ENCODE peak calls at places on chromosomes 1 and 21, in ten cellular contexts. E, Z, N, W, A, S, T, H, G and L are unnamed samples.

GRCh38 chr1:8353386-8353785 is 35.5 kb downstream of the SLC45A1 start:
- DNase-seq in S (no peak), Z (peak; percentile 31), N (no peak), G (no peak), H (no peak), E (no peak), A (no peak), W (no peak), T (no peak), L (no peak)

GRCh38 chr1:53110370-53111072 is 31.9 kb downstream of the SLC1A7 start:
- DNase-seq in Z (no peak), G (no peak), H (no peak), A (no peak), S (peak; percentile 78), W (no peak), E (peak; percentile 61), N (peak; percentile 29), T (peak; percentile 74), L (no peak)

GRCh38 chr1:113217447-113218208 is 144.6 kb downstream of the LRIG2 start:
- DNase-seq in E (no peak), G (no peak), T (no peak), A (no peak), H (no peak), N (peak; percentile 68), W (no peak), S (no peak), Z (no peak), L (no peak)

GRCh38 chr21:25750085-25750484 is 15.3 kb downstream of the GABPA start:
- DNase-seq in Z (no peak), N (no peak), H (no peak), W (no peak), G (no peak), A (no peak), E (no peak), S (no peak), T (no peak), L (no peak)

GRCh38 chr21:45208627-45208951 is 79.1 kb downstream of the POFUT2 start:
- DNase-seq in A (no peak), H (no peak), W (peak; percentile 12), N (no peak), S (no peak), T (no peak), G (no peak), Z (no peak), E (no peak), L (no peak)

GRCh38 chr1:59046134-59046533 is 250.8 kb upstream of the FGGY start:
- DNase-seq in H (no peak), G (no peak), A (no peak), E (no peak), T (no peak), W (no peak), Z (no peak), N (no peak), S (no peak), L (no peak)

GRCh38 chr21:33027401-33028185 is 1.9 kb downstream of the OLIG2 start:
- DNase-seq in T (no peak), A (no peak), S (no peak), Z (no peak), N (no peak), W (no peak), G (no peak), H (no peak), E (no peak), L (peak; percentile 41)

GRCh38 chr1:13807213-13807612 is 107.2 kb downstream of the PRDM2 start:
- DNase-seq in N (peak; percentile 53), H (no peak), E (no peak), W (peak; percentile 28), G (peak; percentile 77), T (peak; percentile 30), A (peak; percentile 27), Z (no peak), S (no peak), L (peak; percentile 73)

GRCh38 chr1:205598841-205599666 is 32.8 kb downstream of the ELK4 start:
- DNase-seq in N (peak; percentile 37), T (peak; percentile 13), H (peak; percentile 79), G (no peak), E (peak; percentile 18), W (peak; percentile 98), S (no peak), A (no peak), Z (peak; percentile 74), L (no peak)

GRCh38 chr1:6998267-6998666 is 213.0 kb downstream of the CAMTA1 start:
- DNase-seq in S (no peak), G (no peak), Z (no peak), H (no peak), N (peak; percentile 60), W (no peak), E (no peak), A (no peak), T (no peak), L (peak; percentile 29)

GRCh38 chr1:38500352-38500751 is 359.2 kb downstream of the RRAGC start:
- DNase-seq in A (no peak), W (peak; percentile 1), S (no peak), Z (no peak), G (peak; percentile 26), T (no peak), N (no peak), E (no peak), H (no peak), L (peak; percentile 31)

GRCh38 chr1:9039761-9040658 is 13.8 kb upstream of the SLC2A7 start:
- DNase-seq in W (no peak), E (no peak), A (no peak), S (peak; percentile 43), G (no peak), N (no peak), T (no peak), Z (no peak), H (no peak), L (no peak)

GRCh38 chr1:195173753-195174152 is 1434.5 kb downstream of the KCNT2 start:
- DNase-seq in E (no peak), T (no peak), S (no peak), Z (no peak), G (no peak), W (no peak), N (no peak), A (no peak), H (no peak), L (no peak)
- TF ChIP-seq CTCF in E (no peak), T (no peak), S (no peak), Z (no peak), G (no peak), W (no peak), N (no peak), A (no peak), H (no peak), L (no peak)

GRCh38 chr1:238690415-238690814 is 696.0 kb upstream of the CHRM3 start:
- DNase-seq in S (no peak), H (no peak), W (peak; percentile 49), N (no peak), T (no peak), E (peak; percentile 3), A (no peak), Z (no peak), G (no peak), L (no peak)
- TF ChIP-seq CTCF in S (no peak), H (peak; percentile 1), W (peak; percentile 26), N (no peak), T (no peak), E (peak; percentile 35), A (no peak), Z (no peak), G (no peak), L (no peak)

GRCh38 chr1:226827968-226828513 is 42.4 kb upstream of the PSEN2 start:
- DNase-seq in S (peak; percentile 96), H (peak; percentile 88), G (peak; percentile 97), T (peak; percentile 94), W (peak; percentile 97), E (peak; percentile 77), Z (peak; percentile 95), N (peak; percentile 94), A (peak; percentile 83), L (peak; percentile 98)
- TF ChIP-seq CTCF in S (peak; percentile 99), H (peak; percentile 94), G (peak; percentile 95), T (peak; percentile 92), W (peak; percentile 85), E (peak; percentile 98), Z (peak; percentile 99), N (peak; percentile 95), A (peak; percentile 93), L (peak; percentile 98)

GRCh38 chr1:48356901-48357300 is 115.1 kb downstream of the SPATA6 start:
- DNase-seq in G (no peak), S (no peak), E (no peak), A (no peak), H (no peak), Z (no peak), W (no peak), N (no peak), T (no peak), L (no peak)
- TF ChIP-seq CTCF in G (no peak), S (no peak), E (no peak), A (no peak), H (peak; percentile 7), Z (peak; percentile 10), W (no peak), N (no peak), T (peak; percentile 24), L (no peak)

GRCh38 chr1:165960136-165960535 is 132.7 kb downstream of the UCK2 start:
- DNase-seq in H (no peak), S (no peak), G (no peak), A (no peak), E (peak; percentile 11), N (no peak), W (no peak), Z (no peak), T (peak; percentile 56), L (no peak)

GRCh38 chr1:165954940-165955339 is 127.5 kb downstream of the UCK2 start:
- DNase-seq in G (no peak), N (no peak), E (peak; percentile 74), H (peak; percentile 46), S (no peak), T (peak; percentile 89), W (peak; percentile 75), Z (no peak), A (no peak), L (peak; percentile 79)

GRCh38 chr1:165960881-165961280 is 133.5 kb downstream of the UCK2 start:
- DNase-seq in A (no peak), G (no peak), H (no peak), S (no peak), W (no peak), N (no peak), Z (no peak), T (no peak), E (no peak), L (no peak)

DNA sequence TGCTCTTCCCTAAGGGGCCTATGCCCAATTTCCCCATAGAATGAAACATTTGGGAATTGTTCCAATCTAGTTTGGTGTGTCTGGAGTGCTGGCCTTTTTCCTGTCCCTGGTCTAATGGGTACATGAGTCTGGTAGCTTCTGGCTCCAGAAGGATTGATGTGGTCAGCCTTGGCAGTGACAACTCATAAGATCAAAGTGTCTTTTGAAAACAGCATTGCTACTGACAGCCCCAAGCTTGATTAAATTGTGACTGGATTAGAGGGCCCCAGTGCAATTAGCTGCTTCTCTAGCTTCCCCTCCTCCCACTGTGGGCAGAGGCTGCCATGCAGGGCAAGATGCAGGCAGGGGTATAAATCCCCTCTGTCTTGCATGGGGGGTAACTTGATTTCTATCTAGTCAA is 130.9 kb downstream of the UCK2 start:
- DNase-seq in S (no peak), T (no peak), A (no peak), H (no peak), N (no peak), G (no peak), E (no peak), W (no peak), Z (no peak), L (no peak)
- TF ChIP-seq CTCF in S (no peak), T (no peak), A (no peak), H (no peak), N (no peak), G (no peak), E (no peak), W (no peak), Z (no peak), L (no peak)